ENCODE peak calls at places on chromosomes 7 and 10, in five cellular contexts. One of them, this sample, is unnamed.

GRCh38 chr10:19922236-19922963 is 106.2 kb downstream of the PLXDC2 start:
- DNase-seq in astrocyte of the spinal cord: peak; percentile 94
- DNase-seq in WTC11: no peak
- DNase-seq in HTR-8/SVneo: no peak
- DNase-seq in right cardiac atrium: no peak
- DNase-seq in this sample: no peak

GRCh38 chr10:12540341-12540781 is 191.0 kb downstream of the CAMK1D start:
- DNase-seq in right cardiac atrium: no peak
- DNase-seq in astrocyte of the spinal cord: peak; percentile 54
- DNase-seq in HTR-8/SVneo: no peak
- DNase-seq in WTC11: no peak
- DNase-seq in this sample: no peak

GRCh38 chr7:139679731-139680594 is 97.8 kb downstream of the HIPK2 start:
- DNase-seq in HTR-8/SVneo: no peak
- DNase-seq in WTC11: no peak
- DNase-seq in astrocyte of the spinal cord: peak; percentile 67
- DNase-seq in right cardiac atrium: no peak
- DNase-seq in this sample: no peak

GRCh38 chr10:42926831-42927230 is 144.2 kb downstream of the BMS1 start:
- DNase-seq in astrocyte of the spinal cord: peak; percentile 4
- DNase-seq in HTR-8/SVneo: peak; percentile 22
- DNase-seq in WTC11: peak; percentile 71
- DNase-seq in right cardiac atrium: no peak
- DNase-seq in this sample: no peak

GRCh38 chr7:151380199-151381082 is 29.4 kb downstream of the WDR86 start:
- DNase-seq in WTC11: no peak
- DNase-seq in right cardiac atrium: no peak
- DNase-seq in HTR-8/SVneo: no peak
- DNase-seq in astrocyte of the spinal cord: no peak
- DNase-seq in this sample: peak; percentile 93

GRCh38 chr7:157502701-157503111 is 165.9 kb downstream of the DNAJB6 start:
- DNase-seq in HTR-8/SVneo: no peak
- DNase-seq in right cardiac atrium: no peak
- DNase-seq in WTC11: no peak
- DNase-seq in astrocyte of the spinal cord: peak; percentile 16
- DNase-seq in this sample: peak; percentile 55

GRCh38 chr7:1312098-1313070 is 79.7 kb downstream of the UNCX start:
- DNase-seq in WTC11: no peak
- DNase-seq in right cardiac atrium: peak; percentile 58
- DNase-seq in HTR-8/SVneo: no peak
- DNase-seq in astrocyte of the spinal cord: no peak
- DNase-seq in this sample: no peak

GRCh38 chr7:81005254-81005653 is 86.4 kb upstream of the SEMA3C start:
- DNase-seq in WTC11: no peak
- DNase-seq in right cardiac atrium: peak; percentile 68
- DNase-seq in HTR-8/SVneo: no peak
- DNase-seq in astrocyte of the spinal cord: no peak
- DNase-seq in this sample: no peak

GRCh38 chr7:134637934-134638719 is 8.5 kb upstream of the BPGM start:
- DNase-seq in astrocyte of the spinal cord: no peak
- DNase-seq in HTR-8/SVneo: no peak
- DNase-seq in WTC11: no peak
- DNase-seq in right cardiac atrium: no peak
- DNase-seq in this sample: no peak

GRCh38 chr7:46933596-46933995 is 648.3 kb downstream of the TNS3 start:
- DNase-seq in WTC11: no peak
- DNase-seq in right cardiac atrium: no peak
- DNase-seq in astrocyte of the spinal cord: peak; percentile 10
- DNase-seq in HTR-8/SVneo: no peak
- DNase-seq in this sample: no peak

GRCh38 chr10:109886788-109887155 is 36.5 kb downstream of the XPNPEP1 start:
- DNase-seq in WTC11: no peak
- DNase-seq in HTR-8/SVneo: no peak
- DNase-seq in right cardiac atrium: no peak
- DNase-seq in astrocyte of the spinal cord: peak; percentile 12
- DNase-seq in this sample: no peak

GRCh38 chr7:47381132-47381495 is 200.8 kb downstream of the TNS3 start:
- DNase-seq in astrocyte of the spinal cord: peak; percentile 32
- DNase-seq in WTC11: no peak
- DNase-seq in HTR-8/SVneo: no peak
- DNase-seq in right cardiac atrium: no peak
- DNase-seq in this sample: no peak

GRCh38 chr10:18479502-18479901 is 171.9 kb downstream of the NSUN6 start:
- DNase-seq in right cardiac atrium: no peak
- DNase-seq in HTR-8/SVneo: no peak
- DNase-seq in astrocyte of the spinal cord: no peak
- DNase-seq in WTC11: no peak
- DNase-seq in this sample: no peak

GRCh38 chr10:123703195-123703790 is 37.1 kb downstream of the GPR26 start:
- DNase-seq in right cardiac atrium: no peak
- DNase-seq in HTR-8/SVneo: no peak
- DNase-seq in WTC11: no peak
- DNase-seq in astrocyte of the spinal cord: no peak
- DNase-seq in this sample: no peak

GRCh38 chr10:43024524-43024923 is 52.3 kb upstream of the RET start:
- DNase-seq in WTC11: no peak
- DNase-seq in astrocyte of the spinal cord: no peak
- DNase-seq in right cardiac atrium: peak; percentile 5
- DNase-seq in HTR-8/SVneo: no peak
- DNase-seq in this sample: no peak

This sample was measured in chondrocyte.